ENCODE peak calls at places on chromosomes 16 and 17, in six cellular contexts. One of them, this sample, is unnamed.

GRCh38 chr17:17447264-17447663 is 29.5 kb upstream of the MED9 start:
- DNase-seq in K562: no peak
- DNase-seq in HepG2: no peak
- DNase-seq in H1: no peak
- DNase-seq in GM12878: no peak
- DNase-seq in HCT116: no peak
- DNase-seq in this sample: no peak

GRCh38 chr17:19646788-19647696 is 1.5 kb upstream of the ALDH3A2 start:
- DNase-seq in HepG2: peak; percentile 69
- DNase-seq in HCT116: peak; percentile 52
- DNase-seq in K562: no peak
- DNase-seq in GM12878: no peak
- DNase-seq in H1: peak; percentile 46
- DNase-seq in this sample: no peak

GRCh38 chr17:70357196-70357595 is 187.9 kb downstream of the KCNJ2 start:
- DNase-seq in GM12878: no peak
- DNase-seq in K562: no peak
- DNase-seq in HepG2: no peak
- DNase-seq in HCT116: no peak
- DNase-seq in H1: no peak
- DNase-seq in this sample: no peak

GRCh38 chr17:69654981-69655581 is 240.6 kb downstream of the MAP2K6 start:
- DNase-seq in K562: no peak
- DNase-seq in HepG2: no peak
- DNase-seq in HCT116: no peak
- DNase-seq in H1: no peak
- DNase-seq in GM12878: no peak
- DNase-seq in this sample: no peak

GRCh38 chr17:28467456-28468025 is 5.9 kb upstream of the SLC13A2 start:
- DNase-seq in HCT116: no peak
- DNase-seq in K562: no peak
- DNase-seq in GM12878: no peak
- DNase-seq in HepG2: no peak
- DNase-seq in H1: no peak
- DNase-seq in this sample: no peak

GRCh38 chr16:3050487-3050886 is 4.1 kb downstream of the MMP25 start:
- DNase-seq in K562: no peak
- DNase-seq in H1: no peak
- DNase-seq in HCT116: no peak
- DNase-seq in HepG2: no peak
- DNase-seq in GM12878: no peak
- DNase-seq in this sample: no peak

GRCh38 chr17:64202683-64203430 is 60.2 kb downstream of the TEX2 start:
- DNase-seq in GM12878: no peak
- DNase-seq in H1: no peak
- DNase-seq in HepG2: peak; percentile 55
- DNase-seq in HCT116: no peak
- DNase-seq in K562: no peak
- DNase-seq in this sample: no peak

GRCh38 chr16:70430667-70431536 is 8.0 kb downstream of the ST3GAL2 start:
- DNase-seq in HCT116: no peak
- DNase-seq in K562: peak; percentile 87
- DNase-seq in GM12878: peak; percentile 99
- DNase-seq in HepG2: peak; percentile 48
- DNase-seq in H1: no peak
- DNase-seq in this sample: peak; percentile 64

GRCh38 chr17:80124351-80124981 is 22.5 kb downstream of the EIF4A3 start:
- DNase-seq in GM12878: no peak
- DNase-seq in HCT116: peak; percentile 29
- DNase-seq in K562: no peak
- DNase-seq in HepG2: peak; percentile 75
- DNase-seq in H1: peak; percentile 71
- DNase-seq in this sample: peak; percentile 87

GRCh38 chr16:67228034-67228785 is 1.3 kb downstream of the TMEM208 start:
- DNase-seq in HepG2: no peak
- DNase-seq in H1: no peak
- DNase-seq in K562: no peak
- DNase-seq in GM12878: no peak
- DNase-seq in HCT116: no peak
- DNase-seq in this sample: no peak

GRCh38 chr16:77744136-77744535 is 21.8 kb downstream of the NUDT7 start:
- DNase-seq in HepG2: no peak
- DNase-seq in K562: no peak
- DNase-seq in H1: no peak
- DNase-seq in HCT116: no peak
- DNase-seq in GM12878: no peak
- DNase-seq in this sample: no peak

GRCh38 chr17:67636841-67637240 is 80.9 kb upstream of the NOL11 start:
- DNase-seq in HCT116: no peak
- DNase-seq in K562: no peak
- DNase-seq in GM12878: no peak
- DNase-seq in H1: no peak
- DNase-seq in HepG2: no peak
- DNase-seq in this sample: no peak

GRCh38 chr16:69567031-69567680 is 1.4 kb downstream of the NFAT5 start:
- DNase-seq in HepG2: peak; percentile 55
- DNase-seq in HCT116: no peak
- DNase-seq in H1: no peak
- DNase-seq in K562: peak; percentile 27
- DNase-seq in GM12878: no peak
- DNase-seq in this sample: peak; percentile 75

GRCh38 chr16:68492501-68493411 is 44.4 kb upstream of the SMPD3 start:
- DNase-seq in H1: no peak
- DNase-seq in HCT116: no peak
- DNase-seq in GM12878: no peak
- DNase-seq in K562: no peak
- DNase-seq in HepG2: no peak
- DNase-seq in this sample: no peak

GRCh38 chr17:75514299-75515228 is 773 bp downstream of the CASKIN2 start:
- DNase-seq in HCT116: no peak
- DNase-seq in GM12878: no peak
- DNase-seq in K562: no peak
- DNase-seq in H1: peak; percentile 64
- DNase-seq in HepG2: no peak
- DNase-seq in this sample: peak; percentile 51

GRCh38 chr17:63694229-63694973 is 5.5 kb downstream of the LIMD2 start:
- DNase-seq in HepG2: no peak
- DNase-seq in GM12878: no peak
- DNase-seq in HCT116: no peak
- DNase-seq in H1: no peak
- DNase-seq in K562: no peak
- DNase-seq in this sample: no peak

GRCh38 chr16:82094942-82095540 is 60.0 kb downstream of the HSD17B2 start:
- DNase-seq in K562: no peak
- DNase-seq in HepG2: no peak
- DNase-seq in H1: no peak
- DNase-seq in GM12878: no peak
- DNase-seq in HCT116: no peak
- DNase-seq in this sample: no peak

GRCh38 chr17:76934561-76935320 is 66.5 kb downstream of the MGAT5B start:
- DNase-seq in H1: no peak
- DNase-seq in HepG2: no peak
- DNase-seq in HCT116: no peak
- DNase-seq in GM12878: no peak
- DNase-seq in K562: no peak
- DNase-seq in this sample: no peak

GRCh38 chr16:11708421-11708820 is 34.2 kb downstream of the TXNDC11 start:
- DNase-seq in K562: no peak
- DNase-seq in H1: no peak
- DNase-seq in HCT116: no peak
- DNase-seq in GM12878: no peak
- DNase-seq in HepG2: no peak
- DNase-seq in this sample: no peak

GRCh38 chr16:73047536-73048291 is at the start of gene ZFHX3:
- DNase-seq in HepG2: peak; percentile 76
- DNase-seq in K562: no peak
- DNase-seq in HCT116: no peak
- DNase-seq in H1: peak; percentile 84
- DNase-seq in GM12878: no peak
- DNase-seq in this sample: peak; percentile 87

GRCh38 chr17:11467639-11468038 is 130.6 kb upstream of the DNAH9 start:
- DNase-seq in H1: no peak
- DNase-seq in HepG2: no peak
- DNase-seq in GM12878: no peak
- DNase-seq in HCT116: no peak
- DNase-seq in K562: no peak
- DNase-seq in this sample: no peak

GRCh38 chr17:7293131-7293557 is 1.3 kb downstream of the YBX2 start:
- DNase-seq in HCT116: no peak
- DNase-seq in HepG2: no peak
- DNase-seq in H1: no peak
- DNase-seq in GM12878: no peak
- DNase-seq in K562: peak; percentile 31
- DNase-seq in this sample: no peak

GRCh38 chr16:57628008-57628781 is at the start of gene ADGRG1:
- DNase-seq in HCT116: peak; percentile 71
- DNase-seq in H1: peak; percentile 72
- DNase-seq in GM12878: no peak
- DNase-seq in HepG2: peak; percentile 67
- DNase-seq in K562: peak; percentile 89
- DNase-seq in this sample: no peak

GRCh38 chr17:80260791-80261158 is at the start of gene RNF213:
- DNase-seq in H1: peak; percentile 66
- DNase-seq in HCT116: no peak
- DNase-seq in HepG2: no peak
- DNase-seq in GM12878: no peak
- DNase-seq in K562: peak; percentile 88
- DNase-seq in this sample: peak; percentile 43

GRCh38 chr17:31568140-31568938 is 176.9 kb downstream of the RAB11FIP4 start:
- DNase-seq in GM12878: no peak
- DNase-seq in K562: no peak
- DNase-seq in HepG2: no peak
- DNase-seq in H1: no peak
- DNase-seq in HCT116: no peak
- DNase-seq in this sample: no peak

GRCh38 chr17:73302189-73302588 is 9.6 kb downstream of the CDC42EP4 start:
- DNase-seq in GM12878: no peak
- DNase-seq in K562: no peak
- DNase-seq in HCT116: no peak
- DNase-seq in HepG2: no peak
- DNase-seq in H1: no peak
- DNase-seq in this sample: no peak

GRCh38 chr17:4657678-4658077 is 16.2 kb upstream of the ALOX15 start:
- DNase-seq in HCT116: no peak
- DNase-seq in K562: no peak
- DNase-seq in GM12878: no peak
- DNase-seq in H1: no peak
- DNase-seq in HepG2: no peak
- DNase-seq in this sample: no peak

GRCh38 chr17:4664230-4664629 is 22.8 kb upstream of the ALOX15 start:
- DNase-seq in H1: no peak
- DNase-seq in HCT116: no peak
- DNase-seq in HepG2: no peak
- DNase-seq in K562: no peak
- DNase-seq in GM12878: no peak
- DNase-seq in this sample: no peak

GRCh38 chr17:4663711-4664110 is 22.2 kb upstream of the ALOX15 start:
- DNase-seq in K562: no peak
- DNase-seq in H1: no peak
- DNase-seq in HCT116: no peak
- DNase-seq in HepG2: no peak
- DNase-seq in GM12878: no peak
- DNase-seq in this sample: no peak

GRCh38 chr17:4658478-4659305 is 17.2 kb upstream of the ALOX15 start:
- DNase-seq in H1: no peak
- DNase-seq in HepG2: no peak
- DNase-seq in K562: peak; percentile 78
- DNase-seq in HCT116: no peak
- DNase-seq in GM12878: no peak
- DNase-seq in this sample: no peak
- TF ChIP-seq JUND in H1: no peak
- TF ChIP-seq JUND in HepG2: no peak
- TF ChIP-seq JUND in K562: peak; percentile 85
- TF ChIP-seq JUND in HCT116: no peak
- TF ChIP-seq JUND in GM12878: no peak
- TF ChIP-seq JUND in this sample: no peak

DNA sequence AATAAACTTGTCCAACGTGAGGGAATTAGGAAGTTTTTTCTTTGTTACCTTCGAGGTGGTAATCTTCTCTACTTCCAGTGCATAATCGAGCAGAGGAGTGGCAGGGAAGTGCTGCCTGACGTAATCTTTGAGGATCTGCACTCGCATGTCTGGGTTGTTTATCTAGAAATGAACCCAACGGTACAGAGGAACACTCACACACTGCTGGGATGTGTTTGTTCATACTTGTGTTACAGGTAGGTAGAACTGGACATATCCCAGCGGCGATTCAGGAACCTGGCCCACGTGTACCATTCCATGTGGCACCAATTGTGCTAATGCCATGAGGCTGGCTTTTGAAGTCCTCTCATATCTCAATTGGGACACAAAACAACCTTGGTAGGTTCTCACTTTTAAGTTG is 4.2 kb upstream of the KLHL11 start:
- DNase-seq in GM12878: no peak
- DNase-seq in HCT116: no peak
- DNase-seq in H1: no peak
- DNase-seq in K562: no peak
- DNase-seq in HepG2: no peak
- DNase-seq in this sample: no peak
- TF ChIP-seq JUND in GM12878: no peak
- TF ChIP-seq JUND in HCT116: no peak
- TF ChIP-seq JUND in H1: no peak
- TF ChIP-seq JUND in K562: peak; percentile 59
- TF ChIP-seq JUND in HepG2: no peak
- TF ChIP-seq JUND in this sample: no peak

GRCh38 chr16:24053325-24053946 is 202.7 kb upstream of the CACNG3 start:
- DNase-seq in H1: no peak
- DNase-seq in HCT116: no peak
- DNase-seq in GM12878: no peak
- DNase-seq in HepG2: no peak
- DNase-seq in K562: no peak
- DNase-seq in this sample: no peak

GRCh38 chr16:24051125-24051524 is 205.0 kb upstream of the CACNG3 start:
- DNase-seq in H1: peak; percentile 53
- DNase-seq in GM12878: no peak
- DNase-seq in HepG2: no peak
- DNase-seq in K562: no peak
- DNase-seq in HCT116: no peak
- DNase-seq in this sample: no peak

GRCh38 chr16:24054649-24055560 is 201.2 kb upstream of the CACNG3 start:
- DNase-seq in K562: no peak
- DNase-seq in GM12878: no peak
- DNase-seq in HCT116: no peak
- DNase-seq in H1: peak; percentile 56
- DNase-seq in HepG2: no peak
- DNase-seq in this sample: no peak

GRCh38 chr16:24049113-24049512 is 207.0 kb upstream of the CACNG3 start:
- DNase-seq in GM12878: no peak
- DNase-seq in HCT116: no peak
- DNase-seq in K562: no peak
- DNase-seq in H1: no peak
- DNase-seq in HepG2: no peak
- DNase-seq in this sample: no peak

GRCh38 chr16:24052466-24053324 is 203.4 kb upstream of the CACNG3 start:
- DNase-seq in HepG2: no peak
- DNase-seq in GM12878: no peak
- DNase-seq in K562: no peak
- DNase-seq in H1: no peak
- DNase-seq in HCT116: no peak
- DNase-seq in this sample: no peak
- TF ChIP-seq JUND in HepG2: no peak
- TF ChIP-seq JUND in GM12878: no peak
- TF ChIP-seq JUND in K562: no peak
- TF ChIP-seq JUND in H1: no peak
- TF ChIP-seq JUND in HCT116: no peak
- TF ChIP-seq JUND in this sample: no peak

GRCh38 chr17:72185571-72185970 is 64.8 kb downstream of the SOX9 start:
- DNase-seq in GM12878: no peak
- DNase-seq in H1: no peak
- DNase-seq in HepG2: no peak
- DNase-seq in HCT116: no peak
- DNase-seq in K562: no peak
- DNase-seq in this sample: no peak
- TF ChIP-seq JUND in GM12878: no peak
- TF ChIP-seq JUND in H1: no peak
- TF ChIP-seq JUND in HepG2: no peak
- TF ChIP-seq JUND in HCT116: no peak
- TF ChIP-seq JUND in K562: no peak
- TF ChIP-seq JUND in this sample: no peak